ENCODE peak calls at places on chromosomes 13 and 19, in four cellular contexts. One of them, this sample, is unnamed.

GRCh38 chr19:14383556-14383897 is 2.3 kb downstream of the ADGRE5 start:
- DNase-seq in SK-N-SH: no peak
- DNase-seq in K562: peak
- DNase-seq in GM12878: no peak
- DNase-seq in this sample: no peak

GRCh38 chr13:29572575-29572974 is 22.9 kb downstream of the SLC7A1 start:
- DNase-seq in SK-N-SH: no peak
- DNase-seq in GM12878: no peak
- DNase-seq in K562: no peak
- DNase-seq in this sample: no peak

GRCh38 chr19:55486971-55487883 is 1.0 kb upstream of the SSC5D start:
- DNase-seq in GM12878: no peak
- DNase-seq in K562: peak
- DNase-seq in SK-N-SH: peak
- DNase-seq in this sample: no peak

GRCh38 chr13:35531551-35531950 is 55.1 kb upstream of the MAB21L1 start:
- DNase-seq in GM12878: no peak
- DNase-seq in K562: no peak
- DNase-seq in SK-N-SH: peak
- DNase-seq in this sample: no peak

GRCh38 chr13:107581009-107581408 is 634.3 kb downstream of the LIG4 start:
- DNase-seq in SK-N-SH: no peak
- DNase-seq in K562: no peak
- DNase-seq in GM12878: no peak
- DNase-seq in this sample: no peak

GRCh38 chr13:40076765-40077362 is 421.4 kb downstream of the COG6 start:
- DNase-seq in SK-N-SH: no peak
- DNase-seq in K562: no peak
- DNase-seq in GM12878: no peak
- DNase-seq in this sample: no peak

GRCh38 chr19:56671613-56671994 is at the start of gene ZNF835:
- DNase-seq in SK-N-SH: peak
- DNase-seq in K562: no peak
- DNase-seq in GM12878: no peak
- DNase-seq in this sample: no peak

GRCh38 chr19:35213678-35214632 is 14.6 kb downstream of the FAM187B start:
- DNase-seq in GM12878: peak
- DNase-seq in K562: peak
- DNase-seq in SK-N-SH: peak
- DNase-seq in this sample: no peak

GRCh38 chr19:18397242-18398202 is at the start of gene LRRC25:
- DNase-seq in SK-N-SH: peak
- DNase-seq in GM12878: no peak
- DNase-seq in K562: peak
- DNase-seq in this sample: peak

GRCh38 chr13:101779147-101779546 is 326.7 kb downstream of the ITGBL1 start:
- DNase-seq in K562: no peak
- DNase-seq in GM12878: no peak
- DNase-seq in SK-N-SH: no peak
- DNase-seq in this sample: no peak

GRCh38 chr19:43620061-43621001 is 902 bp upstream of the ZNF428 start:
- DNase-seq in SK-N-SH: no peak
- DNase-seq in K562: peak
- DNase-seq in GM12878: no peak
- DNase-seq in this sample: no peak

GRCh38 chr13:30647824-30648521 is 30.3 kb downstream of the USPL1 start:
- DNase-seq in GM12878: no peak
- DNase-seq in K562: no peak
- DNase-seq in SK-N-SH: no peak
- DNase-seq in this sample: no peak

GRCh38 chr13:78194904-78195639 is 276.4 kb upstream of the EDNRB start:
- DNase-seq in GM12878: no peak
- DNase-seq in K562: no peak
- DNase-seq in SK-N-SH: no peak
- DNase-seq in this sample: no peak

GRCh38 chr13:37621811-37622361 is 23.3 kb upstream of the POSTN start:
- DNase-seq in GM12878: no peak
- DNase-seq in SK-N-SH: no peak
- DNase-seq in K562: no peak
- DNase-seq in this sample: no peak

GRCh38 chr19:35571406-35571965 is 8.0 kb upstream of the ATP4A start:
- DNase-seq in K562: no peak
- DNase-seq in GM12878: no peak
- DNase-seq in SK-N-SH: no peak
- DNase-seq in this sample: no peak

GRCh38 chr13:99886706-99887105 is 84.9 kb downstream of the ZIC5 start:
- DNase-seq in GM12878: no peak
- DNase-seq in K562: no peak
- DNase-seq in SK-N-SH: no peak
- DNase-seq in this sample: no peak

GRCh38 chr19:447816-448546 is 12.9 kb downstream of the SHC2 start:
- DNase-seq in GM12878: no peak
- DNase-seq in K562: no peak
- DNase-seq in SK-N-SH: peak
- DNase-seq in this sample: no peak

DNA sequence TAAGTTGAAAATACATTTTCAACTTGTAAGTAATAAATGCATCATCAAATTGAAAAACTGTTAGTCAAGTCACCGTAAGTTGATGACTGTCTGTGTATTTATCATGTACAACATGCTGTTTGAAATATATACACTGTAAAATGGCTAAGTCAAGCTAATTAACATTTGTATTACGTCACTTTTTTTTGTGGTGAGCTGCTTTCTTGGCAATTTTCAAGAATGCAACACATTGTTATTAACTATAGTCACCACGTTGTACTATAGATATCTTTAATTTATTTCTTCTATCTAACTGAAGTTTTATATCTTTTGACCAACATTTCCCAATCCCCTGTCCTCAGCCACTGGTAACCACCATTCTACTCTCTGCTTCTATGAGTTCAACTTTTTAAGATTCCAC is 57.0 kb downstream of the RBM26 start:
- DNase-seq in K562: no peak
- DNase-seq in SK-N-SH: no peak
- DNase-seq in GM12878: no peak
- DNase-seq in this sample: no peak
- TF ChIP-seq USF1 in K562: no peak
- TF ChIP-seq USF1 in SK-N-SH: no peak
- TF ChIP-seq USF1 in GM12878: no peak
- TF ChIP-seq USF1 in this sample: no peak

GRCh38 chr13:48739346-48740037 is 85.8 kb downstream of the CYSLTR2 start:
- DNase-seq in GM12878: no peak
- DNase-seq in K562: no peak
- DNase-seq in SK-N-SH: no peak
- DNase-seq in this sample: no peak
- TF ChIP-seq USF1 in GM12878: no peak
- TF ChIP-seq USF1 in K562: no peak
- TF ChIP-seq USF1 in SK-N-SH: no peak
- TF ChIP-seq USF1 in this sample: no peak

GRCh38 chr13:97757807-97758206 is 195.7 kb upstream of the IPO5 start:
- DNase-seq in K562: no peak
- DNase-seq in SK-N-SH: no peak
- DNase-seq in GM12878: no peak
- DNase-seq in this sample: no peak
- TF ChIP-seq USF1 in K562: no peak
- TF ChIP-seq USF1 in SK-N-SH: no peak
- TF ChIP-seq USF1 in GM12878: no peak
- TF ChIP-seq USF1 in this sample: no peak

GRCh38 chr13:110431851-110432294 is 124.8 kb downstream of the COL4A2 start:
- DNase-seq in K562: no peak
- DNase-seq in GM12878: no peak
- DNase-seq in SK-N-SH: peak
- DNase-seq in this sample: no peak

GRCh38 chr13:110432522-110432921 is 125.4 kb downstream of the COL4A2 start:
- DNase-seq in K562: no peak
- DNase-seq in GM12878: no peak
- DNase-seq in SK-N-SH: peak
- DNase-seq in this sample: no peak

GRCh38 chr13:110431425-110431824 is 124.3 kb downstream of the COL4A2 start:
- DNase-seq in K562: no peak
- DNase-seq in SK-N-SH: no peak
- DNase-seq in GM12878: no peak
- DNase-seq in this sample: no peak

GRCh38 chr13:110433014-110433413 is 125.9 kb downstream of the COL4A2 start:
- DNase-seq in K562: no peak
- DNase-seq in SK-N-SH: peak
- DNase-seq in GM12878: no peak
- DNase-seq in this sample: no peak

DNA sequence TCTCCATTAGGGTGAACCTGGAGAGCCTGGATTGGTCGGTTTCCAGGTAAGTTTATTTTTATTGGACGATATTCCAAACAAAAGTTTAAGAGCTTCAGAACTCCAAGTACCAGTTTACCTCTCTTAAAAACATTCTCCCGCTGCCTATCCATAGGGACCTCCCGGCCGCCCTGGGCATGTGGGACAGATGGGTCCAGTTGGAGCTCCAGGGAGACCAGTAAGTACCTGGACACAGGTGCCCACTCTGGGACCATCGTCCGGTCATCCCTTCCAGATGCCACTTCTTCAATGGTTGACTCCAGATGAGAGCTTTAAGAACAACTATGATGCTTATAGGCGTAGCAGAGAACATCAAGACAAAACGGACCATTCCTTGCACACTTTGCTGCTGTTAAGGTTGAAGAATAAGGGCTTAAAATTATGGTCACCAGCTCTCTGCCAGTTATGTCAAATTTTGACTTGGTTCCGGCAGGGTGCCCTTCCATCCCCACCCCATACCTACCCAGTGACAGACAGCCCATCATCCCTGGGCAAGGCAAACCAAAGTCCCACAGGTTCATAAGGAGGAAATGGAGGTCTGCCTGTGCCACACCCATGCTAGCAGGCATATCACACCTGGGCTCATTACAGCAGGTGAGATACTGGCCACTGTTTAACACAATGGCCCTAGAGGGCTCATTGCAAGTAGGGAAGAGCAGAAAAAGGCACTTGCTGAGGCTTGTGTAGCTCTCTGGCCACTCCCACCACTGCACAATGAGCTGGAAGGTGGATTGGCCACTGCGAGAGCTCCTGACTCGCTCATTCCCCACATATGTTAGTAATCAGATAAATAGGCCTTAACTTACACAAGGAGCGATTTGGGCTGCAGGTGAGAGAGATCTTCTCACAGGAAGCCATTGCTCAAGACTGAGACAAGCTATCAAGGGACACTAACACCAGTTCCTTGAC is 123.6 kb downstream of the COL4A2 start:
- DNase-seq in K562: no peak
- DNase-seq in SK-N-SH: no peak
- DNase-seq in GM12878: no peak
- DNase-seq in this sample: no peak
- TF ChIP-seq USF1 in K562: no peak
- TF ChIP-seq USF1 in SK-N-SH: no peak
- TF ChIP-seq USF1 in GM12878: no peak
- TF ChIP-seq USF1 in this sample: no peak

GRCh38 chr13:50924025-50924424 is 14.4 kb downstream of the RNASEH2B start:
- DNase-seq in K562: no peak
- DNase-seq in GM12878: no peak
- DNase-seq in SK-N-SH: no peak
- DNase-seq in this sample: no peak
- TF ChIP-seq USF1 in K562: no peak
- TF ChIP-seq USF1 in GM12878: no peak
- TF ChIP-seq USF1 in SK-N-SH: no peak
- TF ChIP-seq USF1 in this sample: no peak

GRCh38 chr19:11535792-11536595 is 2.7 kb upstream of the CNN1 start:
- DNase-seq in K562: peak
- DNase-seq in SK-N-SH: peak
- DNase-seq in GM12878: no peak
- DNase-seq in this sample: peak
- TF ChIP-seq USF1 in K562: no peak
- TF ChIP-seq USF1 in SK-N-SH: no peak
- TF ChIP-seq USF1 in GM12878: no peak
- TF ChIP-seq USF1 in this sample: no peak

GRCh38 chr19:48418317-48419064 is 25.0 kb downstream of the GRIN2D start:
- DNase-seq in GM12878: no peak
- DNase-seq in K562: peak
- DNase-seq in SK-N-SH: no peak
- DNase-seq in this sample: no peak

GRCh38 chr19:48421548-48421947 is 24.2 kb upstream of the GRWD1 start:
- DNase-seq in GM12878: no peak
- DNase-seq in SK-N-SH: no peak
- DNase-seq in K562: no peak
- DNase-seq in this sample: no peak

GRCh38 chr19:48415869-48416268 is 22.4 kb downstream of the GRIN2D start:
- DNase-seq in SK-N-SH: no peak
- DNase-seq in GM12878: no peak
- DNase-seq in K562: no peak
- DNase-seq in this sample: no peak

GRCh38 chr19:48417436-48417835 is 24.0 kb downstream of the GRIN2D start:
- DNase-seq in K562: no peak
- DNase-seq in GM12878: no peak
- DNase-seq in SK-N-SH: no peak
- DNase-seq in this sample: no peak

DNA sequence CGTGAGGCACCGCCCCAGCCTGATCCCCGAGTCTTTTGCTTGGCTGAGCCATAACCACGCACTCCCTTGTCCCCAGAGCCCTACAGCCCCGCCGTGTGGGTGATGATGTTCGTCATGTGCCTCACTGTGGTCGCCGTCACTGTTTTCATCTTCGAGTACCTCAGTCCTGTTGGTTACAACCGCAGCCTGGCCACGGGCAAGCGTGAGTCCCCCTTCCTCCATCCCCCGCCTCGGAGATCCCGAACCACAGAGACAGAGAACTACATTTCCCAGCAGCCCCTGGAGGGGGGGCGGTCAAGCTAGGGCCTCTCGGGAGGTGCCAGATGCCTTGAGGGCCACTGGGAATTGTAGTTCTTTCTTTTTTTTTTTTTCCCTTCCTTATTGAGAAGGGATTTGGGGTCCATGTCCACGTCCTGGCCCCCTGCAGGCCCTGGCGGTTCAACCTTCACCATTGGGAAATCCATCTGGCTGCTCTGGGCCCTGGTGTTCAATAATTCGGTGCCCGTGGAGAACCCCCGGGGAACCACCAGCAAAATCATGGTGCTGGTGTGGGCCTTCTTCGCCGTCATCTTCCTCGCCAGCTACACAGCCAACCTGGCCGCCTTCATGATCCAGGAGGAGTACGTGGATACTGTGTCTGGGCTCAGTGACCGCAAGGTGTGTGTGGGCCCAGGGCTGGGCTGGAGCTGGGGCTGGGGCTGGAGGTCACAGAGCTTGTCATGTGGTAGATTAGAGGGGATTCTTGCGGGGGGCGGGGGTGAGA is 25.9 kb downstream of the GRIN2D start:
- DNase-seq in SK-N-SH: peak
- DNase-seq in GM12878: peak
- DNase-seq in K562: peak
- DNase-seq in this sample: peak
- TF ChIP-seq USF1 in SK-N-SH: no peak
- TF ChIP-seq USF1 in GM12878: no peak
- TF ChIP-seq USF1 in K562: no peak
- TF ChIP-seq USF1 in this sample: no peak